ENCODE peak calls at places on chromosomes 4 and X, in eight cellular contexts. One of them, this sample, is unnamed.

GRCh38 chrX:69155786-69156520 is 9.3 kb downstream of the PJA1 start:
- DNase-seq in body of pancreas: no peak
- DNase-seq in adrenal gland: no peak
- DNase-seq in H1: no peak
- DNase-seq in uterus: no peak
- DNase-seq in IMR-90: no peak
- DNase-seq in HCT116: no peak
- DNase-seq in transverse colon: no peak
- DNase-seq in this sample: no peak

GRCh38 chr4:151045907-151046306 is 30.8 kb upstream of the LRBA start:
- DNase-seq in body of pancreas: no peak
- DNase-seq in adrenal gland: no peak
- DNase-seq in H1: no peak
- DNase-seq in uterus: no peak
- DNase-seq in IMR-90: no peak
- DNase-seq in HCT116: peak
- DNase-seq in transverse colon: no peak
- DNase-seq in this sample: peak

GRCh38 chrX:148271263-148271662 is 229.2 kb upstream of the AFF2 start:
- DNase-seq in body of pancreas: no peak
- DNase-seq in adrenal gland: no peak
- DNase-seq in H1: no peak
- DNase-seq in uterus: no peak
- DNase-seq in IMR-90: no peak
- DNase-seq in HCT116: no peak
- DNase-seq in transverse colon: no peak
- DNase-seq in this sample: no peak

GRCh38 chr4:1922826-1923225 is 51.6 kb downstream of the NSD2 start:
- DNase-seq in body of pancreas: no peak
- DNase-seq in adrenal gland: no peak
- DNase-seq in H1: no peak
- DNase-seq in uterus: no peak
- DNase-seq in IMR-90: no peak
- DNase-seq in HCT116: no peak
- DNase-seq in transverse colon: no peak
- DNase-seq in this sample: no peak

GRCh38 chrX:69067841-69068240 is 97.4 kb downstream of the PJA1 start:
- DNase-seq in body of pancreas: no peak
- DNase-seq in adrenal gland: peak
- DNase-seq in H1: no peak
- DNase-seq in uterus: peak
- DNase-seq in IMR-90: no peak
- DNase-seq in HCT116: no peak
- DNase-seq in transverse colon: no peak
- DNase-seq in this sample: peak

GRCh38 chrX:103276581-103277002 is at the start of gene TCEAL5:
- DNase-seq in body of pancreas: no peak
- DNase-seq in adrenal gland: peak
- DNase-seq in H1: no peak
- DNase-seq in uterus: peak
- DNase-seq in IMR-90: no peak
- DNase-seq in HCT116: no peak
- DNase-seq in transverse colon: no peak
- DNase-seq in this sample: no peak

GRCh38 chr4:7171191-7171900 is 21.0 kb upstream of the SORCS2 start:
- DNase-seq in body of pancreas: no peak
- DNase-seq in adrenal gland: no peak
- DNase-seq in H1: no peak
- DNase-seq in uterus: no peak
- DNase-seq in IMR-90: no peak
- DNase-seq in HCT116: no peak
- DNase-seq in transverse colon: no peak
- DNase-seq in this sample: no peak

GRCh38 chr4:18021470-18021719 is 160 bp downstream of the LCORL start:
- DNase-seq in body of pancreas: no peak
- DNase-seq in adrenal gland: no peak
- DNase-seq in H1: no peak
- DNase-seq in uterus: no peak
- DNase-seq in IMR-90: peak
- DNase-seq in HCT116: no peak
- DNase-seq in transverse colon: no peak
- DNase-seq in this sample: no peak

GRCh38 chr4:151548708-151549107 is 139.7 kb downstream of the FHIP1A start:
- DNase-seq in body of pancreas: no peak
- DNase-seq in adrenal gland: no peak
- DNase-seq in H1: no peak
- DNase-seq in uterus: no peak
- DNase-seq in IMR-90: no peak
- DNase-seq in HCT116: no peak
- DNase-seq in transverse colon: no peak
- DNase-seq in this sample: no peak

GRCh38 chrX:148310402-148311200 is 189.8 kb upstream of the AFF2 start:
- DNase-seq in body of pancreas: no peak
- DNase-seq in adrenal gland: no peak
- DNase-seq in H1: no peak
- DNase-seq in uterus: no peak
- DNase-seq in IMR-90: no peak
- DNase-seq in HCT116: no peak
- DNase-seq in transverse colon: no peak
- DNase-seq in this sample: no peak

GRCh38 chr4:88605744-88606143 is 13.5 kb downstream of the HERC3 start:
- DNase-seq in body of pancreas: no peak
- DNase-seq in adrenal gland: no peak
- DNase-seq in H1: no peak
- DNase-seq in uterus: no peak
- DNase-seq in IMR-90: no peak
- DNase-seq in HCT116: no peak
- DNase-seq in transverse colon: peak
- DNase-seq in this sample: no peak

GRCh38 chrX:13311560-13311959 is 8.3 kb downstream of the ATXN3L start:
- DNase-seq in body of pancreas: no peak
- DNase-seq in adrenal gland: no peak
- DNase-seq in H1: no peak
- DNase-seq in uterus: no peak
- DNase-seq in IMR-90: no peak
- DNase-seq in HCT116: no peak
- DNase-seq in transverse colon: no peak
- DNase-seq in this sample: no peak

GRCh38 chr4:179200681-179201080 is 1758.4 kb upstream of the AGA start:
- DNase-seq in body of pancreas: no peak
- DNase-seq in adrenal gland: no peak
- DNase-seq in H1: no peak
- DNase-seq in uterus: no peak
- DNase-seq in IMR-90: no peak
- DNase-seq in HCT116: no peak
- DNase-seq in transverse colon: no peak
- DNase-seq in this sample: no peak

GRCh38 chrX:83658731-83659130 is 150.6 kb downstream of the POU3F4 start:
- DNase-seq in body of pancreas: no peak
- DNase-seq in adrenal gland: no peak
- DNase-seq in H1: no peak
- DNase-seq in uterus: no peak
- DNase-seq in IMR-90: no peak
- DNase-seq in HCT116: no peak
- DNase-seq in transverse colon: no peak
- DNase-seq in this sample: no peak

GRCh38 chrX:118644378-118644777 is 83.0 kb upstream of the IL13RA1 start:
- DNase-seq in body of pancreas: no peak
- DNase-seq in adrenal gland: no peak
- DNase-seq in H1: no peak
- DNase-seq in uterus: no peak
- DNase-seq in IMR-90: peak
- DNase-seq in HCT116: peak
- DNase-seq in transverse colon: no peak
- DNase-seq in this sample: no peak

GRCh38 chr4:136400829-136401228 is 1131.5 kb downstream of the PCDH18 start:
- DNase-seq in body of pancreas: no peak
- DNase-seq in adrenal gland: no peak
- DNase-seq in H1: no peak
- DNase-seq in uterus: no peak
- DNase-seq in IMR-90: no peak
- DNase-seq in HCT116: no peak
- DNase-seq in transverse colon: no peak
- DNase-seq in this sample: no peak

GRCh38 chr4:41358626-41359025 is 101.9 kb downstream of the UCHL1 start:
- DNase-seq in body of pancreas: peak
- DNase-seq in adrenal gland: peak
- DNase-seq in H1: no peak
- DNase-seq in uterus: no peak
- DNase-seq in IMR-90: no peak
- DNase-seq in HCT116: no peak
- DNase-seq in transverse colon: no peak
- DNase-seq in this sample: no peak

GRCh38 chrX:22538581-22538980 is 265.9 kb downstream of the CBLL2 start:
- DNase-seq in body of pancreas: no peak
- DNase-seq in adrenal gland: no peak
- DNase-seq in H1: no peak
- DNase-seq in uterus: no peak
- DNase-seq in IMR-90: no peak
- DNase-seq in HCT116: no peak
- DNase-seq in transverse colon: no peak
- DNase-seq in this sample: no peak

GRCh38 chrX:22542641-22543040 is 269.9 kb downstream of the CBLL2 start:
- DNase-seq in body of pancreas: no peak
- DNase-seq in adrenal gland: no peak
- DNase-seq in H1: no peak
- DNase-seq in uterus: no peak
- DNase-seq in IMR-90: peak
- DNase-seq in HCT116: no peak
- DNase-seq in transverse colon: no peak
- DNase-seq in this sample: no peak

GRCh38 chrX:22541926-22542325 is 269.2 kb downstream of the CBLL2 start:
- DNase-seq in body of pancreas: no peak
- DNase-seq in adrenal gland: no peak
- DNase-seq in H1: no peak
- DNase-seq in uterus: no peak
- DNase-seq in IMR-90: no peak
- DNase-seq in HCT116: no peak
- DNase-seq in transverse colon: no peak
- DNase-seq in this sample: no peak
- H3K4me3 ChIP-seq in body of pancreas: no peak
- H3K4me3 ChIP-seq in adrenal gland: no peak
- H3K4me3 ChIP-seq in H1: no peak
- H3K4me3 ChIP-seq in uterus: no peak
- H3K4me3 ChIP-seq in IMR-90: no peak
- H3K4me3 ChIP-seq in HCT116: no peak
- H3K4me3 ChIP-seq in transverse colon: no peak
- H3K4me3 ChIP-seq in this sample: no peak

DNA sequence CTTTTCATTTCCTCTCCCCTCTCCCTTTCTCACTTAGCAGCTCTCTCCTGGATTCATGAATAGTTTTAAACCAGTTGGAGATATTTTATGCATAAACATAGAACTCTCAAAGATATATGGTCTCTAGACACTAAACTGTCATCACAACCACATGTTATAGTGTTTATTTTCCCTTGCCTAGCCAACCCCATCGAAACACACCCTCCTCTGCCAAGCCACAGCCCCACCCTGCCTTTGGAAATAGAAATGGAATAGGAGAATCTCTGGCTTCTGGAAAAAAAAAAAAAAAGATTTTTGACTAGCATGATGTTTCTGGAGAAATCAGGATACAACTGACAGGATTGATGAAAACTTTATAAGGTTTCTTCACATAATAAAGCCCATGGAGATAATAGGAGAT is 64.8 kb upstream of the RBPJ start:
- DNase-seq in body of pancreas: no peak
- DNase-seq in adrenal gland: no peak
- DNase-seq in H1: no peak
- DNase-seq in uterus: no peak
- DNase-seq in IMR-90: peak
- DNase-seq in HCT116: no peak
- DNase-seq in transverse colon: no peak
- DNase-seq in this sample: no peak
- TF ChIP-seq POLR2A in body of pancreas: no peak
- TF ChIP-seq POLR2A in adrenal gland: no peak
- TF ChIP-seq POLR2A in H1: no peak
- TF ChIP-seq POLR2A in uterus: no peak
- TF ChIP-seq POLR2A in IMR-90: no peak
- TF ChIP-seq POLR2A in HCT116: no peak
- TF ChIP-seq POLR2A in transverse colon: no peak
- TF ChIP-seq POLR2A in this sample: no peak

DNA sequence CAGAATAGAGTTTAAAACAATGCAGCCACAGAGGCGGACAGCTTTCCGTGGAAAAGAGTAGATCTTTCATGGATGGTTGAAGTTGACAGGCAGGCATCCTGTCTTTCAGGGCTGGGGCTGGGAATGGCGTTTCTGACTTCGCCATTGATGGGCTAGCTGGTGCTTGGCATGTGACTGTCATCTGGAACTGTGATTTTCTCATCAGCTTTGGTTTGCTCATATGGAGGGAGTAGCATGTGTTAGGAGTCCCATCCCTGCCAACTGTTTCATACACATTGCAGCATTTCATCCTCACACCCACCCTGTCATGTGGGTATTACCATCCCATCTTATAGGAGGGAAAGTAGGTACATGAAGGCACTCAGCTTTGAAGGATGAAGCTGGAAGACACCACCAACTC is 49.2 kb upstream of the STX18 start:
- DNase-seq in body of pancreas: no peak
- DNase-seq in adrenal gland: no peak
- DNase-seq in H1: no peak
- DNase-seq in uterus: no peak
- DNase-seq in IMR-90: no peak
- DNase-seq in HCT116: no peak
- DNase-seq in transverse colon: no peak
- DNase-seq in this sample: no peak
- H3K4me3 ChIP-seq in body of pancreas: no peak
- H3K4me3 ChIP-seq in adrenal gland: no peak
- H3K4me3 ChIP-seq in H1: no peak
- H3K4me3 ChIP-seq in uterus: no peak
- H3K4me3 ChIP-seq in IMR-90: no peak
- H3K4me3 ChIP-seq in HCT116: no peak
- H3K4me3 ChIP-seq in transverse colon: no peak
- H3K4me3 ChIP-seq in this sample: no peak

DNA sequence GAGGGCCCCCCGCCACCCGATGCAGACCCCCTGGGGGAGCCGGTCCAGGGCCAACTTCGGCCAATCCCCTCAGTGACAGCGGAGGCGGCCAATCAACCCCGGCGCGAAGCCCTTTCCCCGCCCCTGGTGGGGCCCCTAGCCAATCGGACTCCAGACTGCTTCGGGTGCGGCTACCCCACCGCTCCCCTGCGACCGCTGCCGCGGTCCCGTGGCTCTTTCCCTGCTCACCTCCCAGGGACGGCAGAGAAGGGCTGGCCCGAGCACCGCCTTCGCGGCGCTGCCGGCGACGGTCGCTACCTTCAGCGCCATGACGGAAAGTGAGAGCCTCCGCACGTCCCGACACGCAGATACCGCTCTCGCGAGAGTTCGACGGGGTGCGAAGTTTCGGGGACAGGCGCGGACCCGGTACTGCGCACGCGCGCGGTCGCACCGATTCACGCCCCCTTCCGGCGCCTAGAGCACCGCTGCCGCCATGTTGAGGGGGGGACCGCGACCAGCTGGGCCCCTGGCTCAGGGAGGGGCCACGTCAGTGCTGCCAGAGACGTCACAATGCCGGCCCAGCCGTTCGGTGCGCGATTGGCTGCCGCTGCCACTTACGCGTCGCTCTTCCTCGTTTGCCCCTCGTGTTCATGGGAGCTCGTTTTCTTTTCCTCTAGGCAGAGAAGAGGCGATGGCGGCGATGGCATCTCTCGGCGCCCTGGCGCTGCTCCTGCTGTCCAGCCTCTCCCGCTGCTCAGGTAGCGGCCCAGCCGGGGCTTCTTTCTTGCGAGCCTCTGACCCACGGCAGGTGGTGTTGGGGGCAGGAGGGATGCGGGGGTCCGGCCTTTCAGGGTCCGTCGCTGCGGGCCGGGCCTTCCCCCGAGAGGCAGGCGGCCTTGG is at the start of the genes IDH3G and SSR4:
- DNase-seq in body of pancreas: peak
- DNase-seq in adrenal gland: peak
- DNase-seq in H1: peak
- DNase-seq in uterus: peak
- DNase-seq in IMR-90: peak
- DNase-seq in HCT116: peak
- DNase-seq in transverse colon: peak
- DNase-seq in this sample: peak
- TF ChIP-seq POLR2A in body of pancreas: peak
- TF ChIP-seq POLR2A in adrenal gland: peak
- TF ChIP-seq POLR2A in H1: no peak
- TF ChIP-seq POLR2A in uterus: peak
- TF ChIP-seq POLR2A in IMR-90: peak
- TF ChIP-seq POLR2A in HCT116: no peak
- TF ChIP-seq POLR2A in transverse colon: peak
- TF ChIP-seq POLR2A in this sample: no peak

This sample was measured in lower leg skin.